ENCODE peak calls at places on chromosomes 5 and 9, in nine cellular contexts. V, I, X, F, D, W, H, J and R are unnamed samples.

GRCh38 chr9:105065119-105066088 is 137.4 kb upstream of the ABCA1 start:
- DNase-seq in V (no peak), I (no peak), X (no peak), F (no peak), D (no peak), W (no peak), H (no peak), J (no peak), R (no peak)

GRCh38 chr9:38380872-38381534 is 11.5 kb upstream of the ALDH1B1 start:
- DNase-seq in V (no peak), I (no peak), X (no peak), F (no peak), D (no peak), W (no peak), H (no peak), J (no peak), R (no peak)

GRCh38 chr5:88262116-88262515 is 6.5 kb downstream of the TMEM161B start:
- DNase-seq in V (no peak), I (no peak), X (no peak), F (no peak), D (no peak), W (no peak), H (no peak), J (peak), R (no peak)

GRCh38 chr5:61286446-61287132 is 45.5 kb upstream of the ZSWIM6 start:
- DNase-seq in V (no peak), I (no peak), X (no peak), F (no peak), D (no peak), W (no peak), H (no peak), J (no peak), R (no peak)

GRCh38 chr9:124457887-124458431 is 7.7 kb downstream of the ADGRD2 start:
- DNase-seq in V (no peak), I (no peak), X (no peak), F (no peak), D (no peak), W (no peak), H (no peak), J (no peak), R (no peak)

GRCh38 chr5:169945831-169946261 is 34.4 kb downstream of the INSYN2B start:
- DNase-seq in V (peak), I (peak), X (peak), F (peak), D (no peak), W (no peak), H (peak), J (peak), R (no peak)

GRCh38 chr5:148864113-148864841 is 37.9 kb downstream of the ADRB2 start:
- DNase-seq in V (peak), I (no peak), X (peak), F (peak), D (no peak), W (no peak), H (no peak), J (peak), R (no peak)

GRCh38 chr9:130432362-130432761 is 12.4 kb upstream of the ASS1 start:
- DNase-seq in V (no peak), I (no peak), X (no peak), F (no peak), D (no peak), W (no peak), H (no peak), J (no peak), R (no peak)

GRCh38 chr9:84919498-84919897 is 250.0 kb downstream of the NTRK2 start:
- DNase-seq in V (no peak), I (no peak), X (no peak), F (no peak), D (no peak), W (no peak), H (no peak), J (no peak), R (no peak)

GRCh38 chr5:88269222-88269771 is 652 bp upstream of the TMEM161B start:
- DNase-seq in V (peak), I (no peak), X (no peak), F (no peak), D (peak), W (no peak), H (peak), J (no peak), R (no peak)

GRCh38 chr9:124439661-124440243 is 10.5 kb upstream of the ADGRD2 start:
- DNase-seq in V (no peak), I (no peak), X (no peak), F (no peak), D (no peak), W (no peak), H (no peak), J (no peak), R (no peak)

GRCh38 chr9:102778756-102779155 is 216.4 kb upstream of the CYLC2 start:
- DNase-seq in V (no peak), I (no peak), X (no peak), F (no peak), D (no peak), W (no peak), H (no peak), J (no peak), R (no peak)

GRCh38 chr5:42715791-42716190 is 40.8 kb upstream of the CCDC152 start:
- DNase-seq in V (no peak), I (peak), X (no peak), F (no peak), D (no peak), W (no peak), H (no peak), J (no peak), R (no peak)

GRCh38 chr9:34454571-34455065 is 3.8 kb downstream of the FAM219A start:
- DNase-seq in V (no peak), I (peak), X (peak), F (no peak), D (no peak), W (no peak), H (peak), J (peak), R (no peak)

GRCh38 chr5:56323505-56323904 is 90.4 kb upstream of the ANKRD55 start:
- DNase-seq in V (no peak), I (peak), X (no peak), F (peak), D (no peak), W (no peak), H (peak), J (peak), R (no peak)

GRCh38 chr9:94031946-94032345 is 52.3 kb upstream of the PTPDC1 start:
- DNase-seq in V (no peak), I (no peak), X (no peak), F (no peak), D (no peak), W (no peak), H (no peak), J (no peak), R (no peak)

GRCh38 chr5:75510417-75510835 is 1.0 kb downstream of the CERT1 start:
- DNase-seq in V (no peak), I (no peak), X (no peak), F (no peak), D (no peak), W (no peak), H (peak), J (peak), R (no peak)

GRCh38 chr9:38047301-38048251 is 21.5 kb downstream of the SHB start:
- DNase-seq in V (peak), I (peak), X (peak), F (peak), D (no peak), W (no peak), H (peak), J (peak), R (peak)

GRCh38 chr5:133704411-133704810 is 92.1 kb upstream of the FSTL4 start:
- DNase-seq in V (no peak), I (no peak), X (no peak), F (no peak), D (no peak), W (no peak), H (no peak), J (no peak), R (no peak)

GRCh38 chr9:6413365-6414263 is 615 bp downstream of the UHRF2 start:
- DNase-seq in V (no peak), I (no peak), X (peak), F (no peak), D (peak), W (peak), H (no peak), J (peak), R (no peak)

GRCh38 chr9:121373401-121373769 is 3.3 kb upstream of the STOM start:
- DNase-seq in V (no peak), I (no peak), X (no peak), F (no peak), D (no peak), W (no peak), H (peak), J (no peak), R (no peak)

GRCh38 chr5:56429110-56429561 is 196.0 kb upstream of the ANKRD55 start:
- DNase-seq in V (no peak), I (no peak), X (peak), F (no peak), D (no peak), W (no peak), H (no peak), J (no peak), R (no peak)

GRCh38 chr5:68618501-68618900 is 402.9 kb downstream of the PIK3R1 start:
- DNase-seq in V (no peak), I (no peak), X (no peak), F (no peak), D (no peak), W (no peak), H (no peak), J (no peak), R (no peak)

GRCh38 chr9:91412895-91413294 is 10.7 kb downstream of the NFIL3 start:
- DNase-seq in V (no peak), I (no peak), X (no peak), F (no peak), D (no peak), W (no peak), H (no peak), J (no peak), R (no peak)

GRCh38 chr5:1662559-1663043 is 137.0 kb downstream of the MRPL36 start:
- DNase-seq in V (no peak), I (no peak), X (no peak), F (no peak), D (no peak), W (no peak), H (no peak), J (no peak), R (no peak)

GRCh38 chr9:80040457-80040856 is 468.7 kb downstream of the TLE4 start:
- DNase-seq in V (no peak), I (no peak), X (no peak), F (no peak), D (no peak), W (no peak), H (no peak), J (no peak), R (no peak)

GRCh38 chr5:60483046-60483445 is 216.9 kb downstream of the DEPDC1B start:
- DNase-seq in V (no peak), I (peak), X (no peak), F (no peak), D (no peak), W (no peak), H (no peak), J (no peak), R (no peak)

GRCh38 chr5:1429501-1429900 is 15.7 kb downstream of the SLC6A3 start:
- DNase-seq in V (peak), I (no peak), X (peak), F (no peak), D (no peak), W (no peak), H (no peak), J (no peak), R (no peak)

GRCh38 chr5:142548739-142549275 is 137.1 kb downstream of the FGF1 start:
- DNase-seq in V (peak), I (peak), X (no peak), F (peak), D (peak), W (peak), H (peak), J (peak), R (no peak)